ENCODE peak calls at places on chromosomes 11 and 22, in five cellular contexts. T is Peyer's patch, B is ovary, G is brain microvascular endothelial cell, U is body of pancreas. E is an unnamed sample.
A peak's percentile ranks its signal among the peaks of the same experiment; 100 is the strongest.

GRCh38 chr11:73393479-73394415 is 17.5 kb downstream of the RELT start:
- DNase-seq in T (peak; percentile 89), B (peak; percentile 46), G (peak; percentile 73), U (peak; percentile 86), E (no peak)

GRCh38 chr22:19109198-19110063 is 12.8 kb downstream of the DGCR2 start:
- DNase-seq in T (peak; percentile 83), B (peak; percentile 27), U (peak; percentile 66), G (no peak), E (no peak)

GRCh38 chr22:48566741-48567140 is 1260.9 kb downstream of the BRD1 start:
- DNase-seq in B (no peak), T (no peak), G (no peak), U (no peak), E (no peak)

GRCh38 chr22:21866821-21867527 is 471 bp downstream of the MAPK1 start:
- DNase-seq in T (peak; percentile 53), G (peak; percentile 16), B (peak; percentile 11), U (peak; percentile 50), E (peak; percentile 55)

GRCh38 chr11:82505384-82505783 is 228.3 kb downstream of the FAM181B start:
- DNase-seq in T (no peak), U (no peak), B (no peak), G (no peak), E (no peak)

GRCh38 chr11:70705097-70705496 is 306.8 kb downstream of the CTTN start:
- DNase-seq in G (no peak), U (no peak), T (no peak), B (no peak), E (no peak)

GRCh38 chr11:125626381-125626950 is 1.5 kb downstream of the CHEK1 start:
- DNase-seq in G (no peak), U (peak; percentile 12), T (peak; percentile 50), B (no peak), E (no peak)

GRCh38 chr11:11844272-11844671 is 2.5 kb downstream of the USP47 start:
- DNase-seq in B (no peak), T (no peak), U (no peak), G (no peak), E (no peak)

GRCh38 chr11:11020747-11021149 is 162.9 kb upstream of the ZBED5 start:
- DNase-seq in G (no peak), T (no peak), B (no peak), U (no peak), E (no peak)

GRCh38 chr11:74824285-74824982 is 75.8 kb downstream of the RNF169 start:
- DNase-seq in B (no peak), G (no peak), T (no peak), U (no peak), E (no peak)

GRCh38 chr22:29359469-29359868 is 28.9 kb downstream of the AP1B1 start:
- DNase-seq in G (peak; percentile 53), B (peak; percentile 48), T (peak; percentile 63), U (peak; percentile 65), E (no peak)

GRCh38 chr22:32079110-32080089 is 36.3 kb downstream of the SLC5A1 start:
- DNase-seq in G (peak; percentile 67), T (peak; percentile 80), B (no peak), U (peak; percentile 39), E (no peak)

GRCh38 chr11:27013741-27014415 is 20.0 kb downstream of the FIBIN start:
- DNase-seq in U (no peak), B (no peak), G (peak; percentile 40), T (no peak), E (no peak)

GRCh38 chr11:12876340-12876739 is 132.8 kb upstream of the RASSF10 start:
- DNase-seq in G (no peak), T (no peak), B (no peak), U (no peak), E (no peak)

GRCh38 chr11:111735262-111736116 is 30.7 kb downstream of the PPP2R1B start:
- DNase-seq in B (peak; percentile 85), U (peak; percentile 67), G (peak; percentile 98), T (peak; percentile 73), E (no peak)

GRCh38 chr11:9118277-9118676 is 26.9 kb upstream of the SCUBE2 start:
- DNase-seq in G (no peak), U (no peak), B (no peak), T (no peak), E (no peak)

GRCh38 chr11:27296406-27296994 is 66.5 kb downstream of the CCDC34 start:
- DNase-seq in T (no peak), G (peak; percentile 41), U (no peak), B (no peak), E (no peak)

GRCh38 chr11:88508808-88509581 is 171.5 kb upstream of the CTSC start:
- DNase-seq in B (no peak), T (no peak), G (no peak), U (peak; percentile 34), E (peak; percentile 48)

GRCh38 chr11:120324932-120325810 is at the start of gene TLCD5:
- DNase-seq in T (peak; percentile 62), B (peak; percentile 72), G (peak; percentile 63), U (peak; percentile 68), E (peak; percentile 81)

GRCh38 chr11:27211370-27212127 is 151.5 kb downstream of the CCDC34 start:
- DNase-seq in U (no peak), T (no peak), G (no peak), B (no peak), E (no peak)

GRCh38 chr11:130827697-130828377 is 88.4 kb downstream of the SNX19 start:
- DNase-seq in T (peak; percentile 56), U (peak; percentile 53), G (peak; percentile 85), B (peak; percentile 41), E (no peak)
- TF ChIP-seq CTCF in T (no peak), U (no peak), G (peak; percentile 86), B (no peak), E (peak; percentile 68)

DNA sequence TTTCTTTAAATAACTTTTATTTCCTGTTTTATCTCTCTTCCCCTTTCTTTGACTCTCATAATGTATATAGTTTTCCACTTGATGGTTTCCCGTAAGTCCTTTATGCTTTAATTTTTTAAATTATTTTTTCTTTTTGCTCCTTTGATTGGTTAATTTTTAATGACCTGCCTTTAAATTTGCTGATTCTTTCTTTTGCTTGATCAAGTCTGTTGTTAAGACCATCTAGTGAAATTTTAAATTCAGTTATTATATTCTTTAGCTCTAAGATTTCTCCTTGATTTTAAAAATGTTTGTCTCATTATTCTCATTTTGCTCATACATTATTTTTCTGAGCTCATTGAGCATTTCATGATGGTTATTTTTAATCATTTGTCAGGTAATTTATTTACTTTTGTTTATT is 718.6 kb downstream of the METTL15 start:
- DNase-seq in U (no peak), B (no peak), T (no peak), G (no peak), E (no peak)
- H3K36me3 ChIP-seq in U (no peaks in the 10 kb centered on the region), B (no peaks in the 10 kb centered on the region), T (no peaks in the 10 kb centered on the region), G (no peaks in the 10 kb centered on the region), E (no peaks in the 10 kb centered on the region)

GRCh38 chr11:64869571-64870175 is 8.7 kb downstream of the EHD1 start:
- DNase-seq in U (no peak), B (no peak), T (no peak), G (no peak), E (no peak)
- TF ChIP-seq CTCF in U (no peak), B (no peak), T (no peak), G (peak; percentile 69), E (peak; percentile 54)

GRCh38 chr22:50443202-50443601 is 31.6 kb downstream of the SBF1 start:
- DNase-seq in G (no peak), U (peak; percentile 9), T (no peak), B (peak; percentile 15), E (no peak)

GRCh38 chr22:50443801-50444625 is 30.8 kb downstream of the SBF1 start:
- DNase-seq in U (peak; percentile 16), B (peak; percentile 17), T (no peak), G (no peak), E (no peak)

GRCh38 chr22:50445880-50446707 is 28.7 kb downstream of the SBF1 start:
- DNase-seq in U (no peak), G (no peak), B (no peak), T (no peak), E (no peak)

GRCh38 chr22:50445071-50445879 is 29.6 kb downstream of the SBF1 start:
- DNase-seq in T (no peak), U (peak; percentile 17), G (no peak), B (peak; percentile 14), E (no peak)

GRCh38 chr22:50444663-50445062 is 30.2 kb downstream of the SBF1 start:
- DNase-seq in G (peak; percentile 52), U (peak; percentile 49), T (peak; percentile 74), B (peak; percentile 69), E (no peak)
- H3K36me3 ChIP-seq in G (peaks cover 49% of the 10 kb centered on the region), U (peaks cover 24% of the 10 kb centered on the region), T (peaks cover 72% of the 10 kb centered on the region), B (no peaks in the 10 kb centered on the region), E (peaks cover 41% of the 10 kb centered on the region)

DNA sequence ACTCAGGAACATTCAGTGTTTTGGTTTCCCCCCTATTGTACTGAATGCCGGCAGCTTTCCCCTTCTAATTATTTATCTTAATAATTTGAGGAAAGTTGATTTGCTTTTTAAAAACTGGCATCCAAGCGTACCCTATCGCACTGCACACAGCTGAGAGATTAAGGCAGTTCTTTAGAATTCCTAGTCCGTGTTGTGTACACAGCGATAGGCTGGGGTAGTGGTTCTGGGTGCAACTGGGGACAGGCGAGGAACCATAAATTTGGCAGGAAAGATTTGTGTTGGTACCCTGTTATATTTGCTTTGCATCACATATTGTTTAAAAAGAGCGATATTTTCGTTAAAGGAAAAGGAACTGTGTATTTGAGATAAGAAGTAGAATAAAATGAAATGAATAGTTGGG is 39.2 kb downstream of the PTPRJ start:
- DNase-seq in T (no peak), B (no peak), G (no peak), U (no peak), E (no peak)
- TF ChIP-seq CTCF in T (no peak), B (no peak), G (no peak), U (no peak), E (no peak)

GRCh38 chr22:35329114-35329847 is 29.6 kb downstream of the TOM1 start:
- DNase-seq in G (no peak), T (no peak), U (no peak), B (no peak), E (no peak)

GRCh38 chr22:35330258-35330861 is 30.7 kb downstream of the TOM1 start:
- DNase-seq in B (peak; percentile 91), T (peak; percentile 89), G (peak; percentile 65), U (peak; percentile 60), E (no peak)

GRCh38 chr22:35328472-35328885 is 28.8 kb downstream of the TOM1 start:
- DNase-seq in T (no peak), B (no peak), U (peak; percentile 95), G (no peak), E (no peak)

GRCh38 chr22:35326854-35327562 is 27.3 kb downstream of the TOM1 start:
- DNase-seq in G (no peak), T (no peak), U (no peak), B (no peak), E (no peak)

GRCh38 chr22:35327690-35328471 is 28.2 kb downstream of the TOM1 start:
- DNase-seq in G (no peak), T (no peak), U (no peak), B (no peak), E (no peak)
- H3K36me3 ChIP-seq in G (peaks cover 61% of the 10 kb centered on the region), T (peaks cover 94% of the 10 kb centered on the region), U (peaks cover 26% of the 10 kb centered on the region), B (no peaks in the 10 kb centered on the region), E (peaks cover 14% of the 10 kb centered on the region)

DNA sequence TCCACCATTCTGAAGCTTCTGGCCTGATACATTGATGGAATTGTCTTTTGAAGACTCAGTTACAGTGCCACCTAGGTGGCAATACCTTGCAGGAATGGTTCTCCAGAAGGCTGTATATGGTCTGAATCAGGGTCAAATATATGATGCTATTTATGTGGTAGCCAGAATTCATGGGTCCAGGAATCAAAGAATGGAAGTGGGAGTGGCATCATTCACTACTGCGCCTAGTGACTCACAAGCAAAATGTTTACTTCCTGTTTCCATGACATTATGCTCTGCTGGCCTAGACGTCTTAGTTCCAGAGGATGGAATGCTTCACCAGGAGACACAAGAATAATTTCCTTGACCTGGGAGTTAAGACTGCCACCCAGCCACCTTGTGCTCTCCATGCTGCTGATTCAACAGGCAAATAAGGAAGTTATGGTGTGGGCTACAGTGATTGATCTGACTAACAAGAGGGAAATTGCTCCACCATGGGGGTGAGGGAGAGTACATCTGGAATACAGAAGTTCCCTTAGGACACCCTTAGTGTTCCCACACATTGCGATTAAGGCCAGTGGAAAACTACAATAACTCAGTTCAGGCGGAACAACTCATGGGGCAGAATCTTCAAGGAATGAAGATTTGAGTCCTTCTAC is 491.8 kb downstream of the ETS1 start:
- DNase-seq in U (no peak), G (peak; percentile 94), B (no peak), T (no peak), E (no peak)
- TF ChIP-seq CTCF in U (no peak), G (peak; percentile 29), B (no peak), T (no peak), E (peak; percentile 45)